ENCODE peak calls at places on chromosomes 5 and 9, in six cellular contexts. One of them, this sample, is unnamed.

GRCh38 chr9:93666279-93666784 is 89.9 kb downstream of the PHF2 start:
- DNase-seq in OCI-LY7: no peak
- DNase-seq in H9: no peak
- DNase-seq in A549: no peak
- DNase-seq in HFF-Myc: no peak
- DNase-seq in astrocyte of the spinal cord: no peak
- DNase-seq in this sample: no peak

GRCh38 chr5:14760548-14761002 is 96.1 kb downstream of the OTULIN start:
- DNase-seq in HFF-Myc: no peak
- DNase-seq in astrocyte of the spinal cord: no peak
- DNase-seq in H9: no peak
- DNase-seq in OCI-LY7: no peak
- DNase-seq in A549: no peak
- DNase-seq in this sample: no peak

GRCh38 chr5:851076-851475 is 290 bp upstream of the ZDHHC11 start:
- DNase-seq in A549: no peak
- DNase-seq in HFF-Myc: no peak
- DNase-seq in H9: no peak
- DNase-seq in astrocyte of the spinal cord: no peak
- DNase-seq in OCI-LY7: no peak
- DNase-seq in this sample: no peak

GRCh38 chr9:111945216-111945615 is 48.6 kb downstream of the UGCG start:
- DNase-seq in HFF-Myc: no peak
- DNase-seq in H9: no peak
- DNase-seq in OCI-LY7: no peak
- DNase-seq in astrocyte of the spinal cord: peak
- DNase-seq in A549: no peak
- DNase-seq in this sample: no peak

GRCh38 chr9:117734523-117735314 is 30.5 kb downstream of the TLR4 start:
- DNase-seq in HFF-Myc: no peak
- DNase-seq in OCI-LY7: no peak
- DNase-seq in astrocyte of the spinal cord: peak
- DNase-seq in A549: no peak
- DNase-seq in H9: no peak
- DNase-seq in this sample: peak

GRCh38 chr9:125409217-125409636 is 147.6 kb downstream of the GAPVD1 start:
- DNase-seq in A549: no peak
- DNase-seq in H9: peak
- DNase-seq in HFF-Myc: no peak
- DNase-seq in OCI-LY7: peak
- DNase-seq in astrocyte of the spinal cord: no peak
- DNase-seq in this sample: no peak

GRCh38 chr9:91882628-91883027 is 67.4 kb downstream of the ROR2 start:
- DNase-seq in A549: no peak
- DNase-seq in OCI-LY7: no peak
- DNase-seq in astrocyte of the spinal cord: no peak
- DNase-seq in H9: no peak
- DNase-seq in HFF-Myc: no peak
- DNase-seq in this sample: no peak

GRCh38 chr9:70569070-70569772 is 154.8 kb upstream of the KLF9 start:
- DNase-seq in A549: no peak
- DNase-seq in H9: no peak
- DNase-seq in astrocyte of the spinal cord: no peak
- DNase-seq in HFF-Myc: no peak
- DNase-seq in OCI-LY7: no peak
- DNase-seq in this sample: peak

GRCh38 chr9:132788378-132788777 is 89.7 kb downstream of the AK8 start:
- DNase-seq in OCI-LY7: no peak
- DNase-seq in H9: no peak
- DNase-seq in astrocyte of the spinal cord: no peak
- DNase-seq in HFF-Myc: no peak
- DNase-seq in A549: no peak
- DNase-seq in this sample: no peak

GRCh38 chr5:170427672-170428236 is 38.6 kb upstream of the KCNMB1 start:
- DNase-seq in OCI-LY7: no peak
- DNase-seq in astrocyte of the spinal cord: no peak
- DNase-seq in A549: no peak
- DNase-seq in HFF-Myc: no peak
- DNase-seq in H9: no peak
- DNase-seq in this sample: no peak

GRCh38 chr9:1871486-1872181 is 143.5 kb upstream of the SMARCA2 start:
- DNase-seq in OCI-LY7: no peak
- DNase-seq in HFF-Myc: no peak
- DNase-seq in A549: no peak
- DNase-seq in astrocyte of the spinal cord: no peak
- DNase-seq in H9: peak
- DNase-seq in this sample: no peak

GRCh38 chr9:86098793-86099694 is at the start of gene GOLM1:
- DNase-seq in OCI-LY7: no peak
- DNase-seq in astrocyte of the spinal cord: peak
- DNase-seq in HFF-Myc: no peak
- DNase-seq in A549: peak
- DNase-seq in H9: peak
- DNase-seq in this sample: peak

GRCh38 chr9:138072161-138072842 is 194.7 kb downstream of the CACNA1B start:
- DNase-seq in OCI-LY7: no peak
- DNase-seq in A549: no peak
- DNase-seq in astrocyte of the spinal cord: no peak
- DNase-seq in H9: no peak
- DNase-seq in HFF-Myc: no peak
- DNase-seq in this sample: no peak

GRCh38 chr9:31669311-31669710 is 715.1 kb upstream of the ACO1 start:
- DNase-seq in astrocyte of the spinal cord: no peak
- DNase-seq in HFF-Myc: no peak
- DNase-seq in A549: no peak
- DNase-seq in H9: no peak
- DNase-seq in OCI-LY7: no peak
- DNase-seq in this sample: no peak

GRCh38 chr5:59887274-59887673 is 6.3 kb downstream of the PDE4D start:
- DNase-seq in H9: no peak
- DNase-seq in HFF-Myc: no peak
- DNase-seq in astrocyte of the spinal cord: no peak
- DNase-seq in OCI-LY7: no peak
- DNase-seq in A549: no peak
- DNase-seq in this sample: no peak

GRCh38 chr5:175884214-175884613 is 12.8 kb downstream of the CPLX2 start:
- DNase-seq in OCI-LY7: no peak
- DNase-seq in HFF-Myc: no peak
- DNase-seq in astrocyte of the spinal cord: no peak
- DNase-seq in A549: no peak
- DNase-seq in H9: no peak
- DNase-seq in this sample: no peak

GRCh38 chr9:38066167-38066906 is 2.7 kb downstream of the SHB start:
- DNase-seq in A549: no peak
- DNase-seq in HFF-Myc: no peak
- DNase-seq in H9: no peak
- DNase-seq in OCI-LY7: no peak
- DNase-seq in astrocyte of the spinal cord: no peak
- DNase-seq in this sample: no peak
- TF ChIP-seq CTCF in A549: no peak
- TF ChIP-seq CTCF in HFF-Myc: no peak
- TF ChIP-seq CTCF in H9: peak
- TF ChIP-seq CTCF in OCI-LY7: no peak
- TF ChIP-seq CTCF in astrocyte of the spinal cord: peak
- TF ChIP-seq CTCF in this sample: peak

DNA sequence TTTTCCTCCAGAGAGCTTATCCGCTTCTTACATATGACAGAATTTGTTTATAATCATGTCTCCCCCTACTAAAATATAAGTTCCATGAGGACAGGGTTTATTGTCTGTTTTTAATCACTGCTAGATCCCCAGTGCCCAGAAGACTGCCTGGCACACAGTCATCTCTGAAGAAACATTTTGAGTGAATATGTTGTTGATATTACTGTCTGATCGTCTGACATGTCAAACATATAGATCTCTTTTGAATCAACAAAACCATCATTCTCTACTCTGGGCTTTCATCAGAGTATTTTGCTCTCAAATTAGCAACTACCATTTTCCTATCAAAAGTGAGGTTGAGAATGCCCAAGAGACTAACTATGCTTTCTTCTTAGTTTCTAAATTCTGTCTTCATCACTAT is 67.3 kb upstream of the SHISAL2B start:
- DNase-seq in A549: no peak
- DNase-seq in HFF-Myc: no peak
- DNase-seq in astrocyte of the spinal cord: no peak
- DNase-seq in OCI-LY7: no peak
- DNase-seq in H9: no peak
- DNase-seq in this sample: no peak
- TF ChIP-seq CTCF in A549: no peak
- TF ChIP-seq CTCF in HFF-Myc: no peak
- TF ChIP-seq CTCF in astrocyte of the spinal cord: no peak
- TF ChIP-seq CTCF in OCI-LY7: no peak
- TF ChIP-seq CTCF in H9: no peak
- TF ChIP-seq CTCF in this sample: no peak

GRCh38 chr5:137220523-137220927 is 278.6 kb downstream of the SPOCK1 start:
- DNase-seq in HFF-Myc: peak
- DNase-seq in astrocyte of the spinal cord: peak
- DNase-seq in OCI-LY7: peak
- DNase-seq in A549: peak
- DNase-seq in H9: peak
- DNase-seq in this sample: peak
- TF ChIP-seq CTCF in HFF-Myc: peak
- TF ChIP-seq CTCF in astrocyte of the spinal cord: peak
- TF ChIP-seq CTCF in OCI-LY7: peak
- TF ChIP-seq CTCF in A549: peak
- TF ChIP-seq CTCF in H9: peak
- TF ChIP-seq CTCF in this sample: peak

GRCh38 chr9:28946648-28947047 is 1373.4 kb upstream of the C9orf72 start:
- DNase-seq in OCI-LY7: no peak
- DNase-seq in astrocyte of the spinal cord: no peak
- DNase-seq in HFF-Myc: no peak
- DNase-seq in H9: no peak
- DNase-seq in A549: no peak
- DNase-seq in this sample: no peak

GRCh38 chr9:28942941-28943340 is 1369.7 kb upstream of the C9orf72 start:
- DNase-seq in A549: no peak
- DNase-seq in H9: no peak
- DNase-seq in OCI-LY7: no peak
- DNase-seq in HFF-Myc: no peak
- DNase-seq in astrocyte of the spinal cord: no peak
- DNase-seq in this sample: no peak

GRCh38 chr9:28938981-28939380 is 1365.7 kb upstream of the C9orf72 start:
- DNase-seq in H9: no peak
- DNase-seq in HFF-Myc: no peak
- DNase-seq in A549: no peak
- DNase-seq in astrocyte of the spinal cord: no peak
- DNase-seq in OCI-LY7: no peak
- DNase-seq in this sample: no peak

DNA sequence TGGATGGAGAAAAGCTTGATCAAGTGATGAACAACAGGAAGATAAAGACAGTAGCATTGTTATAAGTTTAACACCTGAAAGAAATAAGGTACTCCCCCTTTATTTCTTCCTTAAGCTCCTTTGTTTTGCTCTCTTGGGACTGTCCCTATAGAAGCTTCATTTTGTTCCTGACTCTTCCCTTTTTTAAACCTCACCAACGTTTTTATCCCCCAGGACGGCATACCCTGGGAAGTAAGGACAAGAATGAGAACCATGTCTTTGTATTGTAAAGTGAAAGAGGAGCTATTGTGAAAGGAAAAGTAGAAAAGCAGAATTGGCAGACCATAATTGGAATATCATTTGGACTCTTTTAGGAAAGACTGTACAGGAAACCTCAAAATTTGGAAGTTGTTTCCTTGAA is 1368.6 kb upstream of the C9orf72 start:
- DNase-seq in HFF-Myc: no peak
- DNase-seq in H9: no peak
- DNase-seq in OCI-LY7: no peak
- DNase-seq in A549: no peak
- DNase-seq in astrocyte of the spinal cord: no peak
- DNase-seq in this sample: no peak
- TF ChIP-seq CTCF in HFF-Myc: no peak
- TF ChIP-seq CTCF in H9: no peak
- TF ChIP-seq CTCF in OCI-LY7: no peak
- TF ChIP-seq CTCF in A549: no peak
- TF ChIP-seq CTCF in astrocyte of the spinal cord: no peak
- TF ChIP-seq CTCF in this sample: no peak

GRCh38 chr9:81083062-81083461 is 606.3 kb downstream of the TLE1 start:
- DNase-seq in OCI-LY7: no peak
- DNase-seq in H9: peak
- DNase-seq in HFF-Myc: no peak
- DNase-seq in astrocyte of the spinal cord: peak
- DNase-seq in A549: no peak
- DNase-seq in this sample: no peak
- TF ChIP-seq CTCF in OCI-LY7: no peak
- TF ChIP-seq CTCF in H9: peak
- TF ChIP-seq CTCF in HFF-Myc: no peak
- TF ChIP-seq CTCF in astrocyte of the spinal cord: peak
- TF ChIP-seq CTCF in A549: no peak
- TF ChIP-seq CTCF in this sample: no peak

GRCh38 chr5:142597546-142598337 is 88.1 kb downstream of the FGF1 start:
- DNase-seq in OCI-LY7: no peak
- DNase-seq in astrocyte of the spinal cord: peak
- DNase-seq in HFF-Myc: peak
- DNase-seq in A549: peak
- DNase-seq in H9: peak
- DNase-seq in this sample: peak
- TF ChIP-seq CTCF in OCI-LY7: no peak
- TF ChIP-seq CTCF in astrocyte of the spinal cord: peak
- TF ChIP-seq CTCF in HFF-Myc: no peak
- TF ChIP-seq CTCF in A549: peak
- TF ChIP-seq CTCF in H9: no peak
- TF ChIP-seq CTCF in this sample: peak

GRCh38 chr5:140242890-140243585 is 59.9 kb downstream of the PFDN1 start:
- DNase-seq in A549: no peak
- DNase-seq in OCI-LY7: no peak
- DNase-seq in H9: no peak
- DNase-seq in astrocyte of the spinal cord: no peak
- DNase-seq in HFF-Myc: no peak
- DNase-seq in this sample: no peak

GRCh38 chr5:140239939-140240700 is 62.8 kb downstream of the PFDN1 start:
- DNase-seq in A549: peak
- DNase-seq in OCI-LY7: peak
- DNase-seq in astrocyte of the spinal cord: peak
- DNase-seq in HFF-Myc: no peak
- DNase-seq in H9: peak
- DNase-seq in this sample: peak

GRCh38 chr5:140240987-140241706 is 61.8 kb downstream of the PFDN1 start:
- DNase-seq in OCI-LY7: no peak
- DNase-seq in A549: peak
- DNase-seq in H9: peak
- DNase-seq in HFF-Myc: peak
- DNase-seq in astrocyte of the spinal cord: peak
- DNase-seq in this sample: peak

GRCh38 chr5:140243855-140244254 is 59.0 kb downstream of the PFDN1 start:
- DNase-seq in HFF-Myc: no peak
- DNase-seq in astrocyte of the spinal cord: no peak
- DNase-seq in H9: no peak
- DNase-seq in A549: no peak
- DNase-seq in OCI-LY7: no peak
- DNase-seq in this sample: no peak

DNA sequence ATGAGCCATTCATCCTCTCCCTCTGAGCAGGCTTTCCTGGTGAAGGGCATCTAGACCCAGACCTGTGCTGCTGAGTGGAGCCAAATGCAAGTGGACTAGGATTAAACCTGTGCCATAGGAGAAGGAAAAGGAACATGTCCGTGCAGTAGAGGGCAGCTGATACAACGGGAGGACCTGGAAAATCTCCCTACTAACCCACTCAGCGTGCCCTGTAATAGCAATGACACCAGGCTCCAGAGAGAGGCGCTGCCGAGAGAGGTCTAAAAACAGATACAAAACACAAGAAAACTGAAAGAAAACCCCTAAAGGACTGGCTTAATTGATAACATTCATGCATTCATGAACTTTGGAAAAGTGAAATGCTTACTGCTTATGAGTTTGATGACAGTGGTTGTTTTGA is 60.8 kb downstream of the PFDN1 start:
- DNase-seq in OCI-LY7: no peak
- DNase-seq in astrocyte of the spinal cord: no peak
- DNase-seq in HFF-Myc: no peak
- DNase-seq in A549: no peak
- DNase-seq in H9: peak
- DNase-seq in this sample: no peak
- TF ChIP-seq CTCF in OCI-LY7: peak
- TF ChIP-seq CTCF in astrocyte of the spinal cord: no peak
- TF ChIP-seq CTCF in HFF-Myc: no peak
- TF ChIP-seq CTCF in A549: no peak
- TF ChIP-seq CTCF in H9: peak
- TF ChIP-seq CTCF in this sample: no peak

This sample was measured in HFFc6.